ENCODE peak calls at places on chromosomes 5 and 9, in eight cellular contexts. One of them, this sample, is unnamed.

GRCh38 chr9:130682490-130683121 is 11.0 kb upstream of the EXOSC2 start:
- DNase-seq in T-helper 9 cell: peak
- DNase-seq in stimulated activated CD8-positive, alpha-beta memory T cell treated with anti-CD3 and anti-CD28 coated beads, Interleukin-4, amount 100 ng/mL, for 1 hour: no peak
- DNase-seq in endothelial cell of umbilical vein: peak
- DNase-seq in bronchial epithelial cell: peak
- DNase-seq in stomach: peak
- DNase-seq in Caki2: peak
- DNase-seq in H54: peak
- DNase-seq in this sample: peak

GRCh38 chr9:93955356-93956182 is 414 bp upstream of the BARX1 start:
- DNase-seq in T-helper 9 cell: no peak
- DNase-seq in stimulated activated CD8-positive, alpha-beta memory T cell treated with anti-CD3 and anti-CD28 coated beads, Interleukin-4, amount 100 ng/mL, for 1 hour: no peak
- DNase-seq in endothelial cell of umbilical vein: no peak
- DNase-seq in bronchial epithelial cell: no peak
- DNase-seq in stomach: no peak
- DNase-seq in Caki2: peak
- DNase-seq in H54: no peak
- DNase-seq in this sample: no peak

GRCh38 chr9:127362829-127363228 is 34.1 kb upstream of the SLC2A8 start:
- DNase-seq in T-helper 9 cell: no peak
- DNase-seq in stimulated activated CD8-positive, alpha-beta memory T cell treated with anti-CD3 and anti-CD28 coated beads, Interleukin-4, amount 100 ng/mL, for 1 hour: no peak
- DNase-seq in endothelial cell of umbilical vein: no peak
- DNase-seq in bronchial epithelial cell: no peak
- DNase-seq in stomach: no peak
- DNase-seq in Caki2: no peak
- DNase-seq in H54: no peak
- DNase-seq in this sample: no peak

GRCh38 chr5:138369706-138370105 is 17.2 kb downstream of the KDM3B start:
- DNase-seq in T-helper 9 cell: no peak
- DNase-seq in stimulated activated CD8-positive, alpha-beta memory T cell treated with anti-CD3 and anti-CD28 coated beads, Interleukin-4, amount 100 ng/mL, for 1 hour: no peak
- DNase-seq in endothelial cell of umbilical vein: peak
- DNase-seq in bronchial epithelial cell: no peak
- DNase-seq in stomach: no peak
- DNase-seq in Caki2: no peak
- DNase-seq in H54: no peak
- DNase-seq in this sample: no peak

GRCh38 chr9:75183293-75183692 is 95.0 kb downstream of the OSTF1 start:
- DNase-seq in T-helper 9 cell: no peak
- DNase-seq in stimulated activated CD8-positive, alpha-beta memory T cell treated with anti-CD3 and anti-CD28 coated beads, Interleukin-4, amount 100 ng/mL, for 1 hour: no peak
- DNase-seq in endothelial cell of umbilical vein: no peak
- DNase-seq in bronchial epithelial cell: no peak
- DNase-seq in stomach: no peak
- DNase-seq in Caki2: no peak
- DNase-seq in H54: no peak
- DNase-seq in this sample: no peak

GRCh38 chr5:135319928-135320606 is 79.0 kb downstream of the MACROH2A1 start:
- DNase-seq in T-helper 9 cell: no peak
- DNase-seq in stimulated activated CD8-positive, alpha-beta memory T cell treated with anti-CD3 and anti-CD28 coated beads, Interleukin-4, amount 100 ng/mL, for 1 hour: no peak
- DNase-seq in endothelial cell of umbilical vein: no peak
- DNase-seq in bronchial epithelial cell: no peak
- DNase-seq in stomach: peak
- DNase-seq in Caki2: no peak
- DNase-seq in H54: no peak
- DNase-seq in this sample: no peak

GRCh38 chr5:178207183-178207916 is 3.0 kb downstream of the HNRNPAB start:
- DNase-seq in T-helper 9 cell: no peak
- DNase-seq in stimulated activated CD8-positive, alpha-beta memory T cell treated with anti-CD3 and anti-CD28 coated beads, Interleukin-4, amount 100 ng/mL, for 1 hour: no peak
- DNase-seq in endothelial cell of umbilical vein: peak
- DNase-seq in bronchial epithelial cell: peak
- DNase-seq in stomach: peak
- DNase-seq in Caki2: no peak
- DNase-seq in H54: peak
- DNase-seq in this sample: peak

GRCh38 chr5:37214550-37214949 is 34.6 kb downstream of the CPLANE1 start:
- DNase-seq in T-helper 9 cell: no peak
- DNase-seq in stimulated activated CD8-positive, alpha-beta memory T cell treated with anti-CD3 and anti-CD28 coated beads, Interleukin-4, amount 100 ng/mL, for 1 hour: no peak
- DNase-seq in endothelial cell of umbilical vein: no peak
- DNase-seq in bronchial epithelial cell: no peak
- DNase-seq in stomach: no peak
- DNase-seq in Caki2: no peak
- DNase-seq in H54: no peak
- DNase-seq in this sample: peak

GRCh38 chr9:93081081-93081529 is 14.9 kb upstream of the CARD19 start:
- DNase-seq in T-helper 9 cell: no peak
- DNase-seq in stimulated activated CD8-positive, alpha-beta memory T cell treated with anti-CD3 and anti-CD28 coated beads, Interleukin-4, amount 100 ng/mL, for 1 hour: no peak
- DNase-seq in endothelial cell of umbilical vein: no peak
- DNase-seq in bronchial epithelial cell: no peak
- DNase-seq in stomach: no peak
- DNase-seq in Caki2: no peak
- DNase-seq in H54: no peak
- DNase-seq in this sample: no peak

GRCh38 chr5:103587185-103587748 is 24.7 kb upstream of the NUDT12 start:
- DNase-seq in T-helper 9 cell: no peak
- DNase-seq in stimulated activated CD8-positive, alpha-beta memory T cell treated with anti-CD3 and anti-CD28 coated beads, Interleukin-4, amount 100 ng/mL, for 1 hour: no peak
- DNase-seq in endothelial cell of umbilical vein: peak
- DNase-seq in bronchial epithelial cell: peak
- DNase-seq in stomach: no peak
- DNase-seq in Caki2: peak
- DNase-seq in H54: no peak
- DNase-seq in this sample: peak

GRCh38 chr9:25724424-25724823 is 46.2 kb upstream of the TUSC1 start:
- DNase-seq in T-helper 9 cell: no peak
- DNase-seq in stimulated activated CD8-positive, alpha-beta memory T cell treated with anti-CD3 and anti-CD28 coated beads, Interleukin-4, amount 100 ng/mL, for 1 hour: no peak
- DNase-seq in endothelial cell of umbilical vein: no peak
- DNase-seq in bronchial epithelial cell: peak
- DNase-seq in stomach: no peak
- DNase-seq in Caki2: peak
- DNase-seq in H54: peak
- DNase-seq in this sample: peak

GRCh38 chr9:114011313-114011712 is 66.8 kb downstream of the AMBP start:
- DNase-seq in T-helper 9 cell: no peak
- DNase-seq in stimulated activated CD8-positive, alpha-beta memory T cell treated with anti-CD3 and anti-CD28 coated beads, Interleukin-4, amount 100 ng/mL, for 1 hour: no peak
- DNase-seq in endothelial cell of umbilical vein: no peak
- DNase-seq in bronchial epithelial cell: no peak
- DNase-seq in stomach: no peak
- DNase-seq in Caki2: no peak
- DNase-seq in H54: no peak
- DNase-seq in this sample: no peak

This sample was measured in EH.